ENCODE peak calls at places on chromosome 4, in seven cellular contexts. O is activated CD4-positive, alpha-beta T cell treated with anti-CD3 and anti-CD28 coated beads, Interleukin-2, amount 10 ng/mL, durations not matched to agents 7 days and 5 days; T is EL; I is caudate nucleus; Y is left colon; Q is HT1080; S is mesendoderm. A is an unnamed sample.

GRCh38 chr4:8647626-8648025 is 55.1 kb downstream of the CPZ start:
- DNase-seq in O (no peak), T (no peak), I (no peak), Y (peak; percentile 1), Q (no peak), S (no peak), A (no peak)

GRCh38 chr4:101033986-101034385 is 313.3 kb downstream of the PPP3CA start:
- DNase-seq in O (no peak), T (no peak), I (no peak), Y (no peak), Q (no peak), S (peak; percentile 60), A (no peak)

GRCh38 chr4:13920901-13921300 is 293.4 kb upstream of the BOD1L1 start:
- DNase-seq in O (no peak), T (peak; percentile 100), I (no peak), Y (peak; percentile 32), Q (peak; percentile 100), S (peak; percentile 99), A (no peak)

GRCh38 chr4:123505457-123506310 is 109.1 kb downstream of the SPRY1 start:
- DNase-seq in O (peak; percentile 30), T (peak; percentile 59), I (peak; percentile 42), Y (peak; percentile 27), Q (no peak), S (peak; percentile 97), A (peak; percentile 17)

GRCh38 chr4:30619679-30620078 is 100.5 kb upstream of the PCDH7 start:
- DNase-seq in O (no peak), T (no peak), I (no peak), Y (no peak), Q (no peak), S (no peak), A (no peak)

GRCh38 chr4:121950680-121951569 is 935 bp downstream of the TRPC3 start:
- DNase-seq in O (peak; percentile 12), T (peak; percentile 41), I (no peak), Y (peak; percentile 32), Q (peak; percentile 32), S (peak; percentile 41), A (peak; percentile 30)

GRCh38 chr4:138919094-138919936 is 96.3 kb upstream of the NOCT start:
- DNase-seq in O (peak; percentile 46), T (peak; percentile 78), I (peak; percentile 61), Y (peak; percentile 64), Q (peak; percentile 73), S (peak; percentile 89), A (no peak)

GRCh38 chr4:41323706-41324105 is 67.0 kb downstream of the UCHL1 start:
- DNase-seq in O (no peak), T (peak; percentile 34), I (no peak), Y (no peak), Q (no peak), S (peak; percentile 79), A (no peak)

GRCh38 chr4:82618321-82618720 is 56.5 kb upstream of the TMEM150C start:
- DNase-seq in O (no peak), T (peak; percentile 21), I (no peak), Y (no peak), Q (no peak), S (no peak), A (no peak)

GRCh38 chr4:135917016-135917415 is 1615.3 kb downstream of the PCDH18 start:
- DNase-seq in O (no peak), T (peak; percentile 28), I (no peak), Y (no peak), Q (peak; percentile 15), S (no peak), A (no peak)

GRCh38 chr4:119688439-119688838 is 59.8 kb upstream of the PDE5A start:
- DNase-seq in O (no peak), T (no peak), I (no peak), Y (no peak), Q (no peak), S (no peak), A (no peak)

GRCh38 chr4:74884282-74884681 is 48.6 kb upstream of the PARM1 start:
- DNase-seq in O (no peak), T (no peak), I (no peak), Y (no peak), Q (no peak), S (no peak), A (no peak)

GRCh38 chr4:87035881-87036509 is 101.2 kb downstream of the AFF1 start:
- DNase-seq in O (no peak), T (no peak), I (no peak), Y (no peak), Q (no peak), S (no peak), A (no peak)

GRCh38 chr4:98929341-98930267 is 671 bp upstream of the EIF4E start:
- DNase-seq in O (peak; percentile 56), T (peak; percentile 97), I (peak; percentile 57), Y (peak; percentile 75), Q (peak; percentile 97), S (no peak), A (peak; percentile 68)

GRCh38 chr4:156972370-156972980 is 876 bp upstream of the PDGFC start:
- DNase-seq in O (no peak), T (no peak), I (no peak), Y (no peak), Q (no peak), S (no peak), A (no peak)

GRCh38 chr4:40056722-40057539 is at the start of gene N4BP2:
- DNase-seq in O (peak; percentile 75), T (peak; percentile 78), I (peak; percentile 64), Y (peak; percentile 69), Q (peak; percentile 84), S (peak; percentile 92), A (peak; percentile 75)

GRCh38 chr4:41409095-41409494 is 128.9 kb upstream of the LIMCH1 start:
- DNase-seq in O (no peak), T (peak; percentile 64), I (no peak), Y (no peak), Q (no peak), S (no peak), A (no peak)

GRCh38 chr4:134531013-134531412 is 329.4 kb upstream of the PABPC4L start:
- DNase-seq in O (no peak), T (no peak), I (no peak), Y (no peak), Q (no peak), S (no peak), A (no peak)

GRCh38 chr4:123443401-123444297 is 47.1 kb downstream of the SPRY1 start:
- DNase-seq in O (peak; percentile 45), T (no peak), I (no peak), Y (no peak), Q (no peak), S (peak; percentile 63), A (peak; percentile 42)

GRCh38 chr4:2402053-2402452 is 16.4 kb downstream of the ZFYVE28 start:
- DNase-seq in O (no peak), T (no peak), I (peak; percentile 76), Y (peak; percentile 86), Q (no peak), S (peak; percentile 97), A (peak; percentile 33)

GRCh38 chr4:153249199-153250154 is 45.2 kb downstream of the TRIM2 start:
- DNase-seq in O (peak; percentile 85), T (peak; percentile 80), I (peak; percentile 56), Y (peak; percentile 87), Q (peak; percentile 88), S (peak; percentile 93), A (peak; percentile 78)

GRCh38 chr4:26074672-26075071 is 160.7 kb downstream of the SMIM20 start:
- DNase-seq in O (peak; percentile 29), T (no peak), I (no peak), Y (peak; percentile 35), Q (no peak), S (peak; percentile 18), A (peak; percentile 56)